ENCODE peak calls at places on chromosomes 6 and 20, in six cellular contexts. M is cardiac muscle cell, N is astrocyte of the hippocampus, S is left ventricle myocardium inferior, J is GF-D8, R is kidney tubule cell. V is an unnamed sample.

GRCh38 chr6:15313367-15313766 is 67.5 kb downstream of the JARID2 start:
- DNase-seq in M (no peak), N (peak), S (peak), J (no peak), R (no peak), V (no peak)

GRCh38 chr6:7590918-7591302 is 912 bp downstream of the SNRNP48 start:
- DNase-seq in M (no peak), N (peak), S (peak), J (no peak), R (peak), V (peak)

GRCh38 chr6:145809211-145809610 is 5.4 kb downstream of the FBXO30 start:
- DNase-seq in M (no peak), N (no peak), S (no peak), J (no peak), R (no peak), V (no peak)

GRCh38 chr6:47743744-47744143 is 38.1 kb upstream of the OPN5 start:
- DNase-seq in M (peak), N (no peak), S (no peak), J (no peak), R (no peak), V (no peak)

GRCh38 chr6:158233214-158233795 is 65.2 kb downstream of the GTF2H5 start:
- DNase-seq in M (no peak), N (peak), S (no peak), J (no peak), R (peak), V (no peak)

GRCh38 chr20:768426-768978 is at the start of gene SLC52A3:
- DNase-seq in M (no peak), N (no peak), S (peak), J (no peak), R (peak), V (no peak)

GRCh38 chr6:160428069-160428430 is 79.9 kb downstream of the SLC22A3 start:
- DNase-seq in M (peak), N (peak), S (peak), J (no peak), R (no peak), V (no peak)

GRCh38 chr20:45816951-45817651 is 4.7 kb downstream of the UBE2C start:
- DNase-seq in M (no peak), N (no peak), S (no peak), J (no peak), R (no peak), V (no peak)

GRCh38 chr6:159490298-159490937 is 202.6 kb downstream of the SOD2 start:
- DNase-seq in M (peak), N (no peak), S (no peak), J (no peak), R (no peak), V (no peak)

GRCh38 chr20:57647006-57647932 is 27.0 kb upstream of the ZBP1 start:
- DNase-seq in M (no peak), N (no peak), S (no peak), J (no peak), R (no peak), V (no peak)

GRCh38 chr20:8005575-8006366 is 13.8 kb downstream of the TMX4 start:
- DNase-seq in M (no peak), N (no peak), S (no peak), J (no peak), R (no peak), V (no peak)

GRCh38 chr6:116210750-116211425 is 43.0 kb downstream of the TSPYL4 start:
- DNase-seq in M (peak), N (peak), S (peak), J (no peak), R (peak), V (no peak)

GRCh38 chr6:150307520-150307919 is 61.3 kb upstream of the IYD start:
- DNase-seq in M (no peak), N (no peak), S (no peak), J (no peak), R (no peak), V (no peak)

GRCh38 chr20:25218109-25218486 is 22.6 kb downstream of the ENTPD6 start:
- DNase-seq in M (no peak), N (no peak), S (no peak), J (no peak), R (no peak), V (no peak)

GRCh38 chr6:138162104-138162946 is 586 bp downstream of the ARFGEF3 start:
- DNase-seq in M (no peak), N (no peak), S (no peak), J (no peak), R (peak), V (no peak)

GRCh38 chr6:131400054-131400781 is 172.8 kb upstream of the ARG1 start:
- DNase-seq in M (peak), N (peak), S (no peak), J (no peak), R (peak), V (no peak)

GRCh38 chr6:53623497-53623896 is 42.1 kb downstream of the KLHL31 start:
- DNase-seq in M (peak), N (peak), S (no peak), J (peak), R (peak), V (peak)

GRCh38 chr6:91487729-91488392 is 901.0 kb upstream of the MAP3K7 start:
- DNase-seq in M (no peak), N (no peak), S (no peak), J (no peak), R (peak), V (no peak)

GRCh38 chr6:80005406-80005805 is 957 bp downstream of the TTK start:
- DNase-seq in M (no peak), N (no peak), S (no peak), J (no peak), R (no peak), V (no peak)

GRCh38 chr6:71887006-71887743 is 825 bp downstream of the RIMS1 start:
- DNase-seq in M (peak), N (peak), S (no peak), J (no peak), R (no peak), V (no peak)

GRCh38 chr20:38392356-38392755 is 42.8 kb downstream of the SNHG17 start:
- DNase-seq in M (no peak), N (no peak), S (no peak), J (no peak), R (no peak), V (no peak)

GRCh38 chr6:36893976-36894932 is 8.5 kb downstream of the C6orf89 start:
- DNase-seq in M (no peak), N (no peak), S (no peak), J (no peak), R (peak), V (no peak)

GRCh38 chr6:1024587-1024986 is 287.3 kb upstream of the FOXQ1 start:
- DNase-seq in M (no peak), N (peak), S (no peak), J (peak), R (peak), V (no peak)

GRCh38 chr6:1554881-1555569 is 54.7 kb upstream of the FOXC1 start:
- DNase-seq in M (peak), N (peak), S (peak), J (peak), R (peak), V (no peak)

V was measured in AML-193.